ENCODE peak calls at places on chromosomes 4 and X, in eight cellular contexts. T, G, H, R, F, X, B and N are unnamed samples.

GRCh38 chrX:120109378-120109777 is 6.3 kb downstream of the RHOXF1 start:
- DNase-seq in B (no peak), F (no peak), H (no peak), R (no peak), T (no peak), G (no peak), X (no peak), N (no peak)

GRCh38 chr4:99635601-99636000 is 22.0 kb downstream of the C4orf54 start:
- DNase-seq in H (no peak), F (no peak), R (no peak), B (no peak), X (no peak), G (no peak), T (no peak), N (no peak)

GRCh38 chr4:98688416-98689290 is 30.2 kb upstream of the TSPAN5 start:
- DNase-seq in R (no peak), H (no peak), X (peak; percentile 75), F (peak; percentile 34), B (no peak), T (peak; percentile 59), G (no peak), N (no peak)

GRCh38 chrX:120660638-120661037 is 30.8 kb upstream of the C1GALT1C1 start:
- DNase-seq in B (no peak), T (no peak), F (no peak), R (no peak), G (no peak), H (no peak), X (no peak), N (no peak)

GRCh38 chrX:81261576-81261975 is 59.7 kb downstream of the SH3BGRL start:
- DNase-seq in F (no peak), X (peak; percentile 29), B (no peak), R (no peak), H (no peak), G (no peak), T (peak; percentile 57), N (no peak)

GRCh38 chr4:19772581-19772980 is 479.1 kb upstream of the SLIT2 start:
- DNase-seq in T (no peak), X (no peak), B (no peak), G (no peak), F (no peak), R (no peak), H (no peak), N (no peak)

GRCh38 chr4:74125072-74125471 is 26.1 kb upstream of the CXCL2 start:
- DNase-seq in R (no peak), T (no peak), X (no peak), B (no peak), G (no peak), H (no peak), F (no peak), N (no peak)

GRCh38 chrX:136711147-136711546 is 63.2 kb downstream of the CD40LG start:
- DNase-seq in R (no peak), F (no peak), H (no peak), B (peak; percentile 28), X (peak; percentile 32), G (peak; percentile 5), T (peak; percentile 53), N (no peak)

GRCh38 chr4:89661490-89661889 is 175.5 kb downstream of the SNCA start:
- DNase-seq in G (no peak), X (peak; percentile 28), T (peak; percentile 55), R (no peak), B (no peak), F (no peak), H (no peak), N (no peak)

GRCh38 chrX:126819429-126819828 is at the start of gene PRR32:
- DNase-seq in R (no peak), T (no peak), G (no peak), H (no peak), B (no peak), F (no peak), X (no peak), N (no peak)

GRCh38 chrX:38811515-38812239 is 10.4 kb downstream of the MID1IP1 start:
- DNase-seq in R (no peak), X (no peak), F (no peak), B (no peak), H (no peak), T (no peak), G (no peak), N (no peak)

GRCh38 chr4:87081826-87082225 is 138.6 kb downstream of the KLHL8 start:
- DNase-seq in F (no peak), H (no peak), G (no peak), R (no peak), T (no peak), X (no peak), B (no peak), N (no peak)

GRCh38 chr4:3047464-3048286 is 26.7 kb downstream of the HTT-AS start:
- DNase-seq in G (peak; percentile 62), B (peak; percentile 61), X (peak; percentile 90), R (peak; percentile 82), F (peak; percentile 84), H (peak; percentile 75), T (peak; percentile 32), N (peak; percentile 71)

GRCh38 chrX:42797646-42798045 is 19.7 kb upstream of the PPP1R2C start:
- DNase-seq in X (peak; percentile 23), H (no peak), B (no peak), G (no peak), R (no peak), T (no peak), F (no peak), N (no peak)

GRCh38 chr4:39319678-39320077 is 46.5 kb downstream of the RFC1 start:
- DNase-seq in F (no peak), X (peak; percentile 15), G (no peak), B (no peak), T (peak; percentile 89), R (no peak), H (no peak), N (no peak)

GRCh38 chrX:16319929-16320328 is 152.6 kb downstream of the MAGEB17 start:
- DNase-seq in H (no peak), B (no peak), R (no peak), X (no peak), F (no peak), T (peak; percentile 55), G (no peak), N (no peak)

GRCh38 chrX:118717703-118718391 is 9.6 kb upstream of the IL13RA1 start:
- DNase-seq in R (no peak), B (no peak), G (no peak), T (no peak), F (no peak), H (no peak), X (peak; percentile 23), N (no peak)

GRCh38 chrX:118627084-118627758 is 100.2 kb upstream of the IL13RA1 start:
- DNase-seq in G (peak; percentile 0), H (no peak), X (peak; percentile 26), F (no peak), R (no peak), B (no peak), T (no peak), N (no peak)

GRCh38 chr4:24971192-24971591 is 58.4 kb upstream of the CCDC149 start:
- DNase-seq in F (no peak), R (no peak), T (no peak), H (no peak), B (no peak), G (peak; percentile 40), X (peak; percentile 7), N (no peak)

GRCh38 chr4:151558496-151559113 is 149.6 kb downstream of the FHIP1A start:
- DNase-seq in X (no peak), H (no peak), B (no peak), T (no peak), F (no peak), R (no peak), G (no peak), N (no peak)

GRCh38 chr4:124262211-124263179 is 450.0 kb downstream of the ANKRD50 start:
- DNase-seq in X (peak; percentile 87), H (no peak), G (peak; percentile 79), T (peak; percentile 90), F (peak; percentile 41), B (peak; percentile 60), R (no peak), N (peak; percentile 54)

GRCh38 chrX:123217077-123217476 is 33.0 kb downstream of the GRIA3 start:
- DNase-seq in H (no peak), X (no peak), B (peak; percentile 57), F (no peak), G (no peak), T (no peak), R (no peak), N (no peak)

GRCh38 chrX:152640039-152640818 is 2.5 kb downstream of the GABRQ start:
- DNase-seq in X (no peak), T (peak; percentile 21), H (no peak), R (no peak), B (no peak), F (no peak), G (no peak), N (no peak)

GRCh38 chr4:126051709-126052424 is 737.1 kb downstream of the FAT4 start:
- DNase-seq in X (peak; percentile 60), F (no peak), T (peak; percentile 61), B (no peak), H (no peak), R (no peak), G (no peak), N (no peak)

GRCh38 chr4:5824635-5825034 is 68.3 kb downstream of the CRMP1 start:
- DNase-seq in R (no peak), F (no peak), X (peak; percentile 40), G (peak; percentile 16), H (no peak), T (peak; percentile 39), B (no peak), N (no peak)

GRCh38 chr4:158667651-158668198 is 4.0 kb downstream of the C4orf46 start:
- DNase-seq in B (no peak), T (no peak), G (no peak), R (no peak), F (no peak), H (no peak), X (peak; percentile 71), N (no peak)

GRCh38 chr4:98222306-98222705 is 38.9 kb upstream of the RAP1GDS1 start:
- DNase-seq in B (no peak), R (no peak), X (no peak), F (no peak), H (no peak), T (no peak), G (no peak), N (no peak)

GRCh38 chr4:37922323-37922722 is 31.4 kb downstream of the TBC1D1 start:
- DNase-seq in R (no peak), G (no peak), B (peak; percentile 24), H (no peak), X (no peak), T (peak; percentile 17), F (no peak), N (no peak)

GRCh38 chr4:3257691-3258482 is 8.9 kb downstream of the MSANTD1 start:
- DNase-seq in T (peak; percentile 52), X (no peak), B (peak; percentile 11), F (peak; percentile 14), G (no peak), H (no peak), R (peak; percentile 60), N (no peak)

GRCh38 chr4:126028871-126029270 is 714.1 kb downstream of the FAT4 start:
- DNase-seq in R (no peak), F (no peak), T (peak; percentile 68), B (no peak), H (no peak), G (no peak), X (no peak), N (no peak)

GRCh38 chr4:54187148-54187547 is 41.9 kb upstream of the PDGFRA start:
- DNase-seq in X (peak; percentile 73), R (no peak), G (no peak), T (no peak), B (peak; percentile 29), F (no peak), H (no peak), N (peak; percentile 45)

GRCh38 chr4:134636332-134637055 is 434.9 kb upstream of the PABPC4L start:
- DNase-seq in T (no peak), X (no peak), F (no peak), G (no peak), B (no peak), H (no peak), R (no peak), N (no peak)

GRCh38 chrX:30364229-30364628 is 55.0 kb upstream of the NR0B1 start:
- DNase-seq in X (no peak), T (no peak), B (no peak), G (peak; percentile 46), R (no peak), H (no peak), F (no peak), N (no peak)